ENCODE peak calls at places on chromosomes 12 and 14, in six cellular contexts. W is heart left ventricle; Y is HepG2; D is fibroblast of the aortic adventitia; T is right lobe of liver; F is activated T-helper 1 cell treated with anti-CD3 and anti-CD28 coated beads, Interleukin-2, amount 50 U/mL, for 16 hours. M is an unnamed sample.

GRCh38 chr12:74111688-74112360 is 425.8 kb upstream of the ATXN7L3B start:
- DNase-seq in W (no peak), Y (peak; percentile 13), D (no peak), T (no peak), F (no peak), M (peak; percentile 19)

GRCh38 chr12:71840226-71840847 is 778 bp downstream of the TBC1D15 start:
- DNase-seq in W (no peak), Y (peak; percentile 48), D (peak; percentile 75), T (no peak), F (no peak), M (peak; percentile 55)

GRCh38 chr12:85835417-85835809 is 796 bp downstream of the RASSF9 start:
- DNase-seq in W (no peak), Y (no peak), D (peak; percentile 78), T (no peak), F (no peak), M (no peak)

GRCh38 chr14:67620217-67620789 is 583 bp downstream of the ARG2 start:
- DNase-seq in W (peak; percentile 30), Y (no peak), D (peak; percentile 13), T (peak; percentile 34), F (no peak), M (peak; percentile 50)

GRCh38 chr12:53122961-53123468 is 19.7 kb downstream of the SOAT2 start:
- DNase-seq in W (no peak), Y (no peak), D (no peak), T (no peak), F (no peak), M (no peak)

GRCh38 chr12:112979281-112979680 is 962 bp downstream of the OAS2 start:
- DNase-seq in W (peak; percentile 39), Y (no peak), D (no peak), T (no peak), F (no peak), M (no peak)

GRCh38 chr12:108193922-108194321 is 64.8 kb downstream of the WSCD2 start:
- DNase-seq in W (no peak), Y (peak; percentile 9), D (peak; percentile 17), T (no peak), F (no peak), M (peak; percentile 62)

GRCh38 chr14:49497725-49498348 is 88.3 kb downstream of the RPS29 start:
- DNase-seq in W (no peak), Y (peak; percentile 70), D (peak; percentile 86), T (no peak), F (no peak), M (peak; percentile 85)

GRCh38 chr12:33455096-33455495 is 15.5 kb upstream of the SYT10 start:
- DNase-seq in W (no peak), Y (no peak), D (no peak), T (no peak), F (no peak), M (no peak)

GRCh38 chr12:83317641-83318040 is 630.9 kb downstream of the TMTC2 start:
- DNase-seq in W (no peak), Y (no peak), D (no peak), T (no peak), F (no peak), M (no peak)